ENCODE peak calls at places on chromosomes 12 and 14, in nine cellular contexts. One of them, this sample, is unnamed.

GRCh38 chr14:92586001-92586947 is 72.7 kb downstream of the RIN3 start:
- DNase-seq in dorsolateral prefrontal cortex: no peak
- DNase-seq in fibroblast of villous mesenchyme: peak; percentile 99
- DNase-seq in AG09309: peak; percentile 100
- DNase-seq in astrocyte of the spinal cord: peak; percentile 98
- DNase-seq in fibroblast of pulmonary artery: peak; percentile 96
- DNase-seq in kidney: no peak
- DNase-seq in upper lobe of left lung: no peak
- DNase-seq in uterus: peak; percentile 79
- DNase-seq in this sample: peak; percentile 99

GRCh38 chr12:106045251-106045674 is 93.5 kb downstream of the NUAK1 start:
- DNase-seq in fibroblast of pulmonary artery: no peak
- DNase-seq in dorsolateral prefrontal cortex: no peak
- DNase-seq in uterus: no peak
- DNase-seq in upper lobe of left lung: no peak
- DNase-seq in fibroblast of villous mesenchyme: peak; percentile 34
- DNase-seq in kidney: no peak
- DNase-seq in AG09309: no peak
- DNase-seq in astrocyte of the spinal cord: no peak
- DNase-seq in this sample: no peak

GRCh38 chr12:124007810-124008570 is 35.0 kb downstream of the ZNF664 start:
- DNase-seq in astrocyte of the spinal cord: no peak
- DNase-seq in dorsolateral prefrontal cortex: no peak
- DNase-seq in upper lobe of left lung: no peak
- DNase-seq in fibroblast of pulmonary artery: no peak
- DNase-seq in fibroblast of villous mesenchyme: peak; percentile 52
- DNase-seq in kidney: no peak
- DNase-seq in AG09309: no peak
- DNase-seq in uterus: no peak
- DNase-seq in this sample: no peak

GRCh38 chr12:64171715-64172114 is 50.4 kb downstream of the KICS2 start:
- DNase-seq in uterus: no peak
- DNase-seq in upper lobe of left lung: no peak
- DNase-seq in kidney: no peak
- DNase-seq in dorsolateral prefrontal cortex: no peak
- DNase-seq in fibroblast of villous mesenchyme: no peak
- DNase-seq in AG09309: no peak
- DNase-seq in fibroblast of pulmonary artery: peak; percentile 35
- DNase-seq in astrocyte of the spinal cord: peak; percentile 55
- DNase-seq in this sample: no peak

GRCh38 chr12:685388-685787 is 22.1 kb upstream of the NINJ2 start:
- DNase-seq in upper lobe of left lung: peak; percentile 34
- DNase-seq in dorsolateral prefrontal cortex: no peak
- DNase-seq in AG09309: no peak
- DNase-seq in fibroblast of villous mesenchyme: no peak
- DNase-seq in kidney: no peak
- DNase-seq in astrocyte of the spinal cord: peak; percentile 87
- DNase-seq in fibroblast of pulmonary artery: peak; percentile 68
- DNase-seq in uterus: no peak
- DNase-seq in this sample: no peak

GRCh38 chr14:58944226-58944769 is 244.2 kb upstream of the DAAM1 start:
- DNase-seq in dorsolateral prefrontal cortex: no peak
- DNase-seq in upper lobe of left lung: no peak
- DNase-seq in fibroblast of pulmonary artery: no peak
- DNase-seq in AG09309: no peak
- DNase-seq in uterus: no peak
- DNase-seq in kidney: no peak
- DNase-seq in fibroblast of villous mesenchyme: no peak
- DNase-seq in astrocyte of the spinal cord: no peak
- DNase-seq in this sample: no peak

GRCh38 chr12:46983393-46983793 is 96.0 kb upstream of the PCED1B start:
- DNase-seq in upper lobe of left lung: no peak
- DNase-seq in uterus: no peak
- DNase-seq in AG09309: no peak
- DNase-seq in dorsolateral prefrontal cortex: no peak
- DNase-seq in fibroblast of pulmonary artery: no peak
- DNase-seq in fibroblast of villous mesenchyme: no peak
- DNase-seq in astrocyte of the spinal cord: no peak
- DNase-seq in kidney: peak; percentile 65
- DNase-seq in this sample: no peak

GRCh38 chr12:57476162-57476992 is 3.3 kb downstream of the ARHGAP9 start:
- DNase-seq in kidney: peak; percentile 78
- DNase-seq in fibroblast of pulmonary artery: no peak
- DNase-seq in astrocyte of the spinal cord: no peak
- DNase-seq in fibroblast of villous mesenchyme: no peak
- DNase-seq in upper lobe of left lung: peak; percentile 65
- DNase-seq in uterus: no peak
- DNase-seq in AG09309: no peak
- DNase-seq in dorsolateral prefrontal cortex: no peak
- DNase-seq in this sample: no peak

GRCh38 chr12:75120202-75120774 is 89.4 kb downstream of the KCNC2 start:
- DNase-seq in upper lobe of left lung: no peak
- DNase-seq in uterus: no peak
- DNase-seq in fibroblast of pulmonary artery: no peak
- DNase-seq in dorsolateral prefrontal cortex: no peak
- DNase-seq in fibroblast of villous mesenchyme: peak; percentile 8
- DNase-seq in AG09309: no peak
- DNase-seq in astrocyte of the spinal cord: peak; percentile 43
- DNase-seq in kidney: no peak
- DNase-seq in this sample: no peak

GRCh38 chr12:25648460-25648859 is 95.4 kb upstream of the LMNTD1 start:
- DNase-seq in upper lobe of left lung: peak; percentile 52
- DNase-seq in AG09309: peak; percentile 25
- DNase-seq in astrocyte of the spinal cord: peak; percentile 86
- DNase-seq in fibroblast of villous mesenchyme: peak; percentile 24
- DNase-seq in uterus: no peak
- DNase-seq in kidney: peak; percentile 57
- DNase-seq in dorsolateral prefrontal cortex: no peak
- DNase-seq in fibroblast of pulmonary artery: peak; percentile 68
- DNase-seq in this sample: peak; percentile 21

GRCh38 chr14:105528859-105529505 is 2.6 kb downstream of the TMEM121 start:
- DNase-seq in fibroblast of villous mesenchyme: no peak
- DNase-seq in AG09309: no peak
- DNase-seq in upper lobe of left lung: no peak
- DNase-seq in fibroblast of pulmonary artery: no peak
- DNase-seq in uterus: no peak
- DNase-seq in kidney: peak; percentile 79
- DNase-seq in dorsolateral prefrontal cortex: no peak
- DNase-seq in astrocyte of the spinal cord: no peak
- DNase-seq in this sample: no peak

GRCh38 chr12:79936670-79937069 is 1.8 kb upstream of the PPP1R12A start:
- DNase-seq in kidney: no peak
- DNase-seq in uterus: no peak
- DNase-seq in fibroblast of villous mesenchyme: no peak
- DNase-seq in upper lobe of left lung: no peak
- DNase-seq in astrocyte of the spinal cord: no peak
- DNase-seq in AG09309: no peak
- DNase-seq in fibroblast of pulmonary artery: no peak
- DNase-seq in dorsolateral prefrontal cortex: no peak
- DNase-seq in this sample: no peak

GRCh38 chr14:105974902-105975301 is 448.5 kb downstream of the TMEM121 start:
- DNase-seq in astrocyte of the spinal cord: no peak
- DNase-seq in upper lobe of left lung: no peak
- DNase-seq in AG09309: no peak
- DNase-seq in fibroblast of pulmonary artery: no peak
- DNase-seq in kidney: no peak
- DNase-seq in fibroblast of villous mesenchyme: no peak
- DNase-seq in dorsolateral prefrontal cortex: no peak
- DNase-seq in uterus: no peak
- DNase-seq in this sample: no peak

GRCh38 chr14:35212471-35213142 is 79.6 kb upstream of the PSMA6 start:
- DNase-seq in fibroblast of pulmonary artery: no peak
- DNase-seq in upper lobe of left lung: no peak
- DNase-seq in uterus: no peak
- DNase-seq in fibroblast of villous mesenchyme: peak; percentile 18
- DNase-seq in kidney: no peak
- DNase-seq in AG09309: no peak
- DNase-seq in astrocyte of the spinal cord: no peak
- DNase-seq in dorsolateral prefrontal cortex: no peak
- DNase-seq in this sample: no peak

GRCh38 chr12:23084236-23084995 is 459.4 kb downstream of the ETNK1 start:
- DNase-seq in fibroblast of villous mesenchyme: peak; percentile 79
- DNase-seq in dorsolateral prefrontal cortex: no peak
- DNase-seq in kidney: no peak
- DNase-seq in astrocyte of the spinal cord: peak; percentile 94
- DNase-seq in upper lobe of left lung: no peak
- DNase-seq in fibroblast of pulmonary artery: peak; percentile 69
- DNase-seq in AG09309: no peak
- DNase-seq in uterus: no peak
- DNase-seq in this sample: no peak

GRCh38 chr14:102084931-102085330 is 1.9 kb downstream of the HSP90AA1 start:
- DNase-seq in fibroblast of pulmonary artery: no peak
- DNase-seq in AG09309: no peak
- DNase-seq in fibroblast of villous mesenchyme: no peak
- DNase-seq in upper lobe of left lung: no peak
- DNase-seq in astrocyte of the spinal cord: no peak
- DNase-seq in kidney: no peak
- DNase-seq in uterus: no peak
- DNase-seq in dorsolateral prefrontal cortex: no peak
- DNase-seq in this sample: no peak

GRCh38 chr14:65471038-65471878 is 58.7 kb downstream of the FUT8 start:
- DNase-seq in dorsolateral prefrontal cortex: no peak
- DNase-seq in upper lobe of left lung: no peak
- DNase-seq in kidney: no peak
- DNase-seq in astrocyte of the spinal cord: no peak
- DNase-seq in fibroblast of villous mesenchyme: no peak
- DNase-seq in AG09309: no peak
- DNase-seq in fibroblast of pulmonary artery: no peak
- DNase-seq in uterus: no peak
- DNase-seq in this sample: no peak

GRCh38 chr12:30792648-30793499 is 38.1 kb upstream of the CAPRIN2 start:
- DNase-seq in AG09309: no peak
- DNase-seq in dorsolateral prefrontal cortex: no peak
- DNase-seq in fibroblast of villous mesenchyme: peak; percentile 66
- DNase-seq in kidney: no peak
- DNase-seq in astrocyte of the spinal cord: peak; percentile 69
- DNase-seq in fibroblast of pulmonary artery: peak; percentile 56
- DNase-seq in upper lobe of left lung: no peak
- DNase-seq in uterus: no peak
- DNase-seq in this sample: no peak

GRCh38 chr12:49511410-49511809 is 27.4 kb upstream of the KCNH3 start:
- DNase-seq in fibroblast of pulmonary artery: no peak
- DNase-seq in kidney: no peak
- DNase-seq in astrocyte of the spinal cord: no peak
- DNase-seq in upper lobe of left lung: no peak
- DNase-seq in AG09309: no peak
- DNase-seq in dorsolateral prefrontal cortex: no peak
- DNase-seq in fibroblast of villous mesenchyme: no peak
- DNase-seq in uterus: no peak
- DNase-seq in this sample: no peak

GRCh38 chr14:88614218-88614907 is 51.5 kb downstream of the ZC3H14 start:
- DNase-seq in fibroblast of pulmonary artery: peak; percentile 75
- DNase-seq in dorsolateral prefrontal cortex: no peak
- DNase-seq in uterus: no peak
- DNase-seq in kidney: no peak
- DNase-seq in astrocyte of the spinal cord: peak; percentile 84
- DNase-seq in AG09309: peak; percentile 33
- DNase-seq in upper lobe of left lung: no peak
- DNase-seq in fibroblast of villous mesenchyme: peak; percentile 65
- DNase-seq in this sample: peak; percentile 42

GRCh38 chr14:91573894-91574837 is 64.1 kb upstream of the PPP4R3A start:
- DNase-seq in fibroblast of villous mesenchyme: peak; percentile 15
- DNase-seq in upper lobe of left lung: peak; percentile 62
- DNase-seq in uterus: no peak
- DNase-seq in kidney: peak; percentile 72
- DNase-seq in AG09309: peak; percentile 16
- DNase-seq in fibroblast of pulmonary artery: peak; percentile 24
- DNase-seq in astrocyte of the spinal cord: peak; percentile 18
- DNase-seq in dorsolateral prefrontal cortex: peak; percentile 27
- DNase-seq in this sample: peak; percentile 5

GRCh38 chr12:52307836-52308806 is 13.1 kb downstream of the KRT83 start:
- DNase-seq in AG09309: no peak
- DNase-seq in fibroblast of pulmonary artery: peak; percentile 23
- DNase-seq in fibroblast of villous mesenchyme: peak; percentile 44
- DNase-seq in dorsolateral prefrontal cortex: peak; percentile 62
- DNase-seq in astrocyte of the spinal cord: peak; percentile 20
- DNase-seq in upper lobe of left lung: peak; percentile 55
- DNase-seq in kidney: peak; percentile 89
- DNase-seq in uterus: no peak
- DNase-seq in this sample: no peak
- TF ChIP-seq CTCF in AG09309: peak; percentile 1
- TF ChIP-seq CTCF in fibroblast of pulmonary artery: no peak
- TF ChIP-seq CTCF in fibroblast of villous mesenchyme: peak; percentile 4
- TF ChIP-seq CTCF in dorsolateral prefrontal cortex: peak; percentile 23
- TF ChIP-seq CTCF in astrocyte of the spinal cord: no peak
- TF ChIP-seq CTCF in upper lobe of left lung: peak; percentile 44
- TF ChIP-seq CTCF in kidney: peak; percentile 11
- TF ChIP-seq CTCF in uterus: no peak
- TF ChIP-seq CTCF in this sample: no peak

GRCh38 chr14:85532570-85532969 is 2.6 kb downstream of the FLRT2 start:
- DNase-seq in fibroblast of villous mesenchyme: no peak
- DNase-seq in uterus: no peak
- DNase-seq in fibroblast of pulmonary artery: no peak
- DNase-seq in AG09309: no peak
- DNase-seq in dorsolateral prefrontal cortex: no peak
- DNase-seq in astrocyte of the spinal cord: no peak
- DNase-seq in upper lobe of left lung: no peak
- DNase-seq in kidney: no peak
- DNase-seq in this sample: no peak
- H3K4me3 ChIP-seq in fibroblast of villous mesenchyme: peak overlapping the region; percentile 87
- H3K4me3 ChIP-seq in uterus: peak overlapping the region; percentile 83
- H3K4me3 ChIP-seq in fibroblast of pulmonary artery: peak overlapping the region; percentile 83
- H3K4me3 ChIP-seq in AG09309: peak overlapping the region; percentile 96
- H3K4me3 ChIP-seq in dorsolateral prefrontal cortex: peak overlapping the region; percentile 69
- H3K4me3 ChIP-seq in astrocyte of the spinal cord: peak overlapping the region; percentile 65
- H3K4me3 ChIP-seq in upper lobe of left lung: no peak overlapping the region
- H3K4me3 ChIP-seq in kidney: peak overlapping the region; percentile 9
- H3K4me3 ChIP-seq in this sample: peak overlapping the region; percentile 77

DNA sequence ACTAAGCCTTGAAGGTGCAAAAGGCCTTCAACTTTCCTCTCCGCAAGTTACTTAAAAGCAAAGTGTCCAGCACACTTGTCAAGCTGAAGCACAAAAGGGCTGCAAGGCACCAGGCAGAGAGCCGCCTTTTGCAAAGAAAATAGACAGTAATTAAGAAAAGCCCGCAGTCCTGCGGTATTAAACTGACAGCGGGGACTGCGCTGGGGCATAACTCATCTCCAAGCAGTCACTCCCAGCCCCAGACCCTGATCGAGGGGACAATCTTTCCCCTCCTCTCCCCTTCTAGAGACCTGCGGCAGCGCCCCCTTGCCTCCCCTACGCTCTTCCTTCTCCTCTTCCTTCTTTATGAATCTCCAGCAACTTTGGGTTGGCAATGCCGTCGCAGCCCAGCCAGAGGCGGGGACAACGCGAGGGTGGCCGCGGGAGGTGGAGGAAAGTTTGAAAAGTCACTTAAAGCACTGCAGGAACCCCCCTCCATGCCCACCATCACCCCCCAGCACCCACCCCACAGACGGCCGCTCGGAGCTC is 200.9 kb upstream of the CAND1 start:
- DNase-seq in kidney: peak; percentile 57
- DNase-seq in uterus: no peak
- DNase-seq in AG09309: no peak
- DNase-seq in fibroblast of pulmonary artery: no peak
- DNase-seq in fibroblast of villous mesenchyme: no peak
- DNase-seq in upper lobe of left lung: no peak
- DNase-seq in dorsolateral prefrontal cortex: no peak
- DNase-seq in astrocyte of the spinal cord: no peak
- DNase-seq in this sample: no peak
- TF ChIP-seq CTCF in kidney: no peak
- TF ChIP-seq CTCF in uterus: no peak
- TF ChIP-seq CTCF in AG09309: no peak
- TF ChIP-seq CTCF in fibroblast of pulmonary artery: no peak
- TF ChIP-seq CTCF in fibroblast of villous mesenchyme: no peak
- TF ChIP-seq CTCF in upper lobe of left lung: no peak
- TF ChIP-seq CTCF in dorsolateral prefrontal cortex: no peak
- TF ChIP-seq CTCF in astrocyte of the spinal cord: peak; percentile 29
- TF ChIP-seq CTCF in this sample: no peak

GRCh38 chr12:117073611-117074010 is 25.6 kb downstream of the TESC start:
- DNase-seq in fibroblast of villous mesenchyme: no peak
- DNase-seq in kidney: no peak
- DNase-seq in upper lobe of left lung: no peak
- DNase-seq in AG09309: no peak
- DNase-seq in astrocyte of the spinal cord: no peak
- DNase-seq in uterus: no peak
- DNase-seq in fibroblast of pulmonary artery: no peak
- DNase-seq in dorsolateral prefrontal cortex: no peak
- DNase-seq in this sample: no peak
- H3K4me3 ChIP-seq in fibroblast of villous mesenchyme: no peak overlapping the region
- H3K4me3 ChIP-seq in kidney: no peak overlapping the region
- H3K4me3 ChIP-seq in upper lobe of left lung: no peak overlapping the region
- H3K4me3 ChIP-seq in AG09309: no peak overlapping the region
- H3K4me3 ChIP-seq in astrocyte of the spinal cord: no peak overlapping the region
- H3K4me3 ChIP-seq in uterus: no peak overlapping the region
- H3K4me3 ChIP-seq in fibroblast of pulmonary artery: no peak overlapping the region
- H3K4me3 ChIP-seq in dorsolateral prefrontal cortex: no peak overlapping the region
- H3K4me3 ChIP-seq in this sample: no peak overlapping the region